ENCODE peak calls at places on chromosomes 2 and 18, in four cellular contexts. O, D, H and I are unnamed samples.

GRCh38 chr2:191064590-191064989 is 50.6 kb upstream of the STAT1 start:
- DNase-seq in O (no peak), D (no peak), H (no peak), I (no peak)

GRCh38 chr2:84940836-84941412 is 30.0 kb upstream of the KCMF1 start:
- DNase-seq in O (no peak), D (no peak), H (no peak), I (no peak)

GRCh38 chr2:64595397-64596160 is 58.1 kb downstream of the SERTAD2 start:
- DNase-seq in O (peak), D (peak), H (peak), I (no peak)

GRCh38 chr18:68679531-68679930 is 35.4 kb downstream of the TMX3 start:
- DNase-seq in O (no peak), D (no peak), H (no peak), I (no peak)

GRCh38 chr2:20404950-20405349 is 41.9 kb upstream of the RHOB start:
- DNase-seq in O (no peak), D (no peak), H (no peak), I (no peak)

GRCh38 chr2:102099536-102100293 is 42.8 kb upstream of the IL1R1 start:
- DNase-seq in O (no peak), D (no peak), H (no peak), I (no peak)

GRCh38 chr18:79796531-79797390 is 977 bp upstream of the KCNG2 start:
- DNase-seq in O (no peak), D (no peak), H (no peak), I (no peak)

GRCh38 chr2:173016451-173016850 is 59.2 kb upstream of the MAP3K20 start:
- DNase-seq in O (no peak), D (no peak), H (no peak), I (no peak)

GRCh38 chr2:121635371-121635770 is 13.9 kb downstream of the CLASP1 start:
- DNase-seq in O (no peak), D (no peak), H (no peak), I (no peak)

GRCh38 chr2:31075936-31076590 is 62.2 kb downstream of the GALNT14 start:
- DNase-seq in O (no peak), D (no peak), H (no peak), I (no peak)

GRCh38 chr18:72866901-72867701 is 686 bp downstream of the NETO1 start:
- DNase-seq in O (no peak), D (no peak), H (no peak), I (peak)

GRCh38 chr18:60568211-60568610 is 195.6 kb upstream of the MC4R start:
- DNase-seq in O (no peak), D (no peak), H (no peak), I (no peak)

GRCh38 chr2:95392730-95393455 is 9.6 kb upstream of the FAHD2A start:
- DNase-seq in O (no peak), D (no peak), H (no peak), I (peak)

GRCh38 chr2:148031152-148031551 is 10.3 kb downstream of the MBD5 start:
- DNase-seq in O (no peak), D (no peak), H (no peak), I (no peak)

GRCh38 chr2:183348492-183348891 is 224.2 kb downstream of the NUP35 start:
- DNase-seq in O (no peak), D (no peak), H (no peak), I (no peak)

GRCh38 chr2:61175036-61175435 is 13.0 kb downstream of the C2orf74 start:
- DNase-seq in O (no peak), D (no peak), H (no peak), I (no peak)

GRCh38 chr2:24228470-24228869 is 53.6 kb downstream of the FAM228A start:
- DNase-seq in O (peak), D (peak), H (peak), I (no peak)

GRCh38 chr2:19540739-19541503 is 182.5 kb upstream of the OSR1 start:
- DNase-seq in O (no peak), D (peak), H (no peak), I (no peak)

GRCh38 chr2:223262946-223263345 is 211.0 kb downstream of the KCNE4 start:
- DNase-seq in O (no peak), D (peak), H (no peak), I (no peak)

GRCh38 chr2:235311044-235311443 is 182.8 kb upstream of the AGAP1 start:
- DNase-seq in O (no peak), D (no peak), H (no peak), I (no peak)

GRCh38 chr2:28413896-28414290 is 21.2 kb downstream of the FOSL2 start:
- DNase-seq in O (no peak), D (no peak), H (no peak), I (no peak)

GRCh38 chr2:149559341-149560068 is 28.1 kb downstream of the MMADHC start:
- DNase-seq in O (no peak), D (no peak), H (no peak), I (no peak)

GRCh38 chr2:239035361-239035814 is 187.5 kb downstream of the TWIST2 start:
- DNase-seq in O (peak), D (no peak), H (no peak), I (peak)

GRCh38 chr18:50446629-50447028 is 71.8 kb downstream of the SKA1 start:
- DNase-seq in O (no peak), D (no peak), H (no peak), I (no peak)

GRCh38 chr2:113069676-113070605 is 2.2 kb downstream of the IL1F10 start:
- DNase-seq in O (no peak), D (no peak), H (no peak), I (no peak)

GRCh38 chr2:39394427-39395002 is 42.6 kb downstream of the MAP4K3 start:
- DNase-seq in O (no peak), D (no peak), H (no peak), I (no peak)

GRCh38 chr2:224085246-224085645 is 46.2 kb upstream of the SERPINE2 start:
- DNase-seq in O (no peak), D (peak), H (peak), I (no peak)

GRCh38 chr18:58806826-58807714 is 57.6 kb upstream of the ZNF532 start:
- DNase-seq in O (no peak), D (no peak), H (no peak), I (no peak)

GRCh38 chr2:31694444-31694843 is 113.7 kb upstream of the SRD5A2 start:
- DNase-seq in O (peak), D (peak), H (peak), I (no peak)

DNA sequence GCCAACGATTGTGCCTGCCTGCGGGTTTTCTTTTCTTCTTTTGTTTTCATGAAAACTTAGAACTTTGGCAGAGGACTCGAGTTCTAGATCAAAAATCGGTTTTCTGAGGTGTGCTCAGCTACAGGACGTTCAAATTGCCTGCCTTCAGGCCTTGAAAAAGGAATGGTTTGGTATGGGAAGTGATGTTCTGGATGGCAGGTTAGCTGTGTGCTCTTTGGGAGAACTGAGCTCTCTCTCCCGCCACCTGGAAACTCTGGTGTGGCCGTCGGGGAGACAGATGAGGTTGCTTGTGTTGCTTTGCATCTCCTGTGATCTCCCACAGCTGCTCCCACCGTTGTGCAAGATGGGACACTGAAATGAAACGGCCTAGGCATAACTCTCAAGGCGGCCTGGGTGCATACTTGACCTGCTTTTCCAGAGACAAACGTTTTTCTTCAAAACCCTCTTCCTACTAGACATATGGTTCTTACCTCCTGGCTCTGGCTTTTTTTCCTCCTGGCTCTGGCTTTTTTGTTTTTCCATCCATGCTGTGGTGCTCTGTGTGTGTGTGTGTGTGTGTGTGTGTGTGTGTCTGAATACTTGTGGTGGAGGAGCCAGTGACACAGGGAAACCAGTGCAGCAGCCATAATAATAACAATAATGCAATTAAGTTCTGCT is 2.0 kb downstream of the FMNL2 start:
- DNase-seq in O (no peak), D (peak), H (no peak), I (peak)
- TF ChIP-seq NR3C1 in O (no peak), D (no peak), H (no peak), I (no peak)

GRCh38 chr2:58283931-58284330 is 42.8 kb upstream of the FANCL start:
- DNase-seq in O (no peak), D (no peak), H (no peak), I (no peak)
- TF ChIP-seq NR3C1 in O (no peak), D (no peak), H (no peak), I (no peak)

DNA sequence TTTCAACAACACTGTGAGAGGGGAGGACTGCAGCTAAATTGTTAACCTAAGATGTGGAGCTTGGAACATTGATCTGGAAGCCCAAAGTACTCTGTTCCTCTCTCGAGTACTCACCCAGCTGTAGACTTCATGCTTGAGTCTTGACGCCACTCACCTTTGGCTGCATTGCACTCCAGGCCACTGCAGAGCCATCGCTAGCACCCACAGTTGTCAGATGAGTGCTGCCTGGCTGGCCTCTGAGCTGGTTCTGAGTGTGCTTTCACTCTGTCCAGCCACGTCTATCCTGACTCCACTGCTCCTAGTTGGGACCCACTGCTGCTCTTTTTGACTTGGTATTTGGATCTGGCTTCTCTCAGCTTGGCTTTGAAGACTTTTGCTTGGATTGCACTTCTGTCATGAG is 552.1 kb downstream of the DCDC2C start:
- DNase-seq in O (no peak), D (no peak), H (no peak), I (no peak)
- TF ChIP-seq NR3C1 in O (no peak), D (no peak), H (no peak), I (no peak)

DNA sequence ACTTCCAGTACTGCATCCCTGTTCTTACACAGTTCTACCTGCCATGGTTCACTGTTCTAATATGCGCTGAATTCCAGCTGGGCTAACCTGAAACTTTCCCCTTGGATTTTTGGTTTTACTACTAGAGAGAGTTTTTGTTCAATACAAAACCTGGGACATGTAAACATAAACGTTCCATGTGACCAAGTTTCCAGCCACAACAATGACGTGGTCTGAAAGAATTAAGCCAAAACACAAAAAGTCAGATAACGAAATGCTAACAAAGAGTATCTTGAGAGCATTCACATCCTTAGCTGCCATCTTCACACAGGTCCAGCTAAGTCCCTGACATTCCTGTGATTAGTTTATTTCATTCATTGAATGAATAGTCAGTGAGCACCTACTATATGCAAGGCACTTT is 467.0 kb upstream of the PKDCC start:
- DNase-seq in O (no peak), D (no peak), H (no peak), I (no peak)
- TF ChIP-seq NR3C1 in O (no peak), D (no peak), H (no peak), I (no peak)